ENCODE peak calls at places on chromosomes 5 and 9, in six cellular contexts. K, Z, A, L, S and N are unnamed samples.

GRCh38 chr9:114271556-114272510 is 51.1 kb upstream of the ORM1 start:
- DNase-seq in K (peak), Z (peak), A (no peak), L (peak), S (no peak), N (peak)

GRCh38 chr9:81002242-81002641 is 687.1 kb downstream of the TLE1 start:
- DNase-seq in K (no peak), Z (no peak), A (no peak), L (no peak), S (no peak), N (no peak)

GRCh38 chr5:159022178-159022556 is 77.5 kb downstream of the EBF1 start:
- DNase-seq in K (no peak), Z (no peak), A (no peak), L (peak), S (no peak), N (peak)

GRCh38 chr9:135608294-135608998 is 30.9 kb downstream of the GLT6D1 start:
- DNase-seq in K (no peak), Z (no peak), A (no peak), L (no peak), S (peak), N (no peak)

GRCh38 chr5:17217421-17218352 is at the start of gene BASP1:
- DNase-seq in K (peak), Z (peak), A (peak), L (peak), S (peak), N (peak)

GRCh38 chr5:139733698-139734491 is 61.7 kb upstream of the PSD2 start:
- DNase-seq in K (no peak), Z (no peak), A (no peak), L (no peak), S (peak), N (no peak)

GRCh38 chr9:79617395-79617794 is 45.6 kb downstream of the TLE4 start:
- DNase-seq in K (no peak), Z (no peak), A (no peak), L (peak), S (peak), N (peak)

GRCh38 chr9:128027166-128027539 is 40.0 kb downstream of the NAIF1 start:
- DNase-seq in K (no peak), Z (no peak), A (no peak), L (peak), S (no peak), N (peak)

GRCh38 chr5:156534086-156534485 is 207.1 kb downstream of the SGCD start:
- DNase-seq in K (no peak), Z (no peak), A (no peak), L (no peak), S (no peak), N (no peak)

GRCh38 chr9:126326228-126327015 is at the start of gene MVB12B:
- DNase-seq in K (peak), Z (no peak), A (no peak), L (peak), S (peak), N (no peak)

GRCh38 chr5:132850066-132850465 is 16.2 kb downstream of the GDF9 start:
- DNase-seq in K (no peak), Z (no peak), A (no peak), L (no peak), S (no peak), N (peak)

GRCh38 chr5:176803027-176803942 is 7.1 kb upstream of the UNC5A start:
- DNase-seq in K (no peak), Z (no peak), A (peak), L (no peak), S (no peak), N (no peak)

GRCh38 chr5:150209020-150209635 is 19.3 kb downstream of the SLC6A7 start:
- DNase-seq in K (no peak), Z (peak), A (no peak), L (peak), S (no peak), N (peak)

GRCh38 chr5:94113-94892 is 2.3 kb downstream of the PLEKHG4B start:
- DNase-seq in K (no peak), Z (no peak), A (no peak), L (no peak), S (no peak), N (no peak)

GRCh38 chr9:96515629-96516470 is 65.9 kb downstream of the HABP4 start:
- DNase-seq in K (no peak), Z (no peak), A (no peak), L (no peak), S (no peak), N (no peak)

GRCh38 chr5:159764283-159764927 is 151.9 kb upstream of the ADRA1B start:
- DNase-seq in K (no peak), Z (no peak), A (no peak), L (peak), S (no peak), N (peak)

GRCh38 chr9:109013678-109014145 is 413 bp upstream of the CTNNAL1 start:
- DNase-seq in K (no peak), Z (no peak), A (no peak), L (peak), S (no peak), N (peak)

GRCh38 chr9:131278421-131279111 is 2.3 kb upstream of the FAM78A start:
- DNase-seq in K (no peak), Z (no peak), A (no peak), L (no peak), S (no peak), N (no peak)